ENCODE peak calls at places on chromosomes 2 and 18, in six cellular contexts. V, T, W, F, Z and C are unnamed samples. For H3K9me3, the result is how much of the 10 kb centered on the place peaks cover.

GRCh38 chr2:177106212-177106611 is 106.4 kb upstream of the HNRNPA3 start:
- DNase-seq in T (no peak), Z (no peak), F (no peak), W (no peak), V (peak), C (no peak)

GRCh38 chr18:12373032-12373770 is 3.8 kb downstream of the AFG3L2 start:
- DNase-seq in F (no peak), V (no peak), Z (no peak), W (peak), T (no peak), C (no peak)

GRCh38 chr18:8319798-8320477 is 289.3 kb upstream of the RAB12 start:
- DNase-seq in T (no peak), W (no peak), V (no peak), F (no peak), Z (no peak), C (no peak)

GRCh38 chr2:175187378-175187777 is 5.9 kb upstream of the ATP5MC3 start:
- DNase-seq in T (no peak), F (no peak), W (no peak), V (peak), Z (no peak), C (no peak)

GRCh38 chr2:210663574-210663973 is 107.2 kb downstream of the CPS1 start:
- DNase-seq in F (no peak), W (no peak), V (no peak), Z (no peak), T (no peak), C (no peak)

GRCh38 chr2:70674636-70675430 is 93.2 kb downstream of the ADD2 start:
- DNase-seq in F (no peak), W (no peak), Z (no peak), T (no peak), V (no peak), C (no peak)

GRCh38 chr2:163943403-163944356 is 207.9 kb upstream of the FIGN start:
- DNase-seq in F (no peak), T (no peak), W (no peak), V (no peak), Z (no peak), C (no peak)

GRCh38 chr2:238816296-238816695 is 31.6 kb upstream of the TWIST2 start:
- DNase-seq in Z (no peak), T (no peak), V (no peak), F (no peak), W (no peak), C (no peak)

DNA sequence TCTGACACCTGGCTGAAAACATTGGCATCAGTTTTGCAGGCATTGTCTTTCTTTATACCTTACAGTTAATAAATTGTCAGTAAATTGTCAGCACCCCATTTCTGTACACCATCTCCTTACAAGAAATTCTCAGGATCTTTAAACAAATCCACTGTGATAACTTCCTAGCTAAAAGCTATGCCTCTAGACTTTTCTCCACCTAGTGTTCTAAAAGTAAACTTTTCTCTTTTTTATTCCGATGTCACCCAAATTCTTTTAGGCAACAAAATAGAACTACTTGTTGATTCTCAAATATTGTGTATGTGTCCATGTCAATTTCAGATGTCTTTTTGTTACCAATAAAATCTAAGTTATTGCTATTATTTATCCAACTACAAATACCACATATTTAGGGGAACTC is 617.4 kb upstream of the NRXN1 start:
- DNase-seq in W (no peak), T (no peak), F (no peak), Z (no peak), V (no peak), C (no peak)
- H3K9me3 ChIP-seq in W (under half), T (under half), F (under half), Z (under half), V (under half), C (under half)

GRCh38 chr2:1642066-1642861 is 102.1 kb downstream of the PXDN start:
- DNase-seq in F (peak), W (no peak), V (no peak), T (no peak), Z (no peak), C (no peak)

GRCh38 chr2:1641498-1641897 is 102.8 kb downstream of the PXDN start:
- DNase-seq in Z (no peak), W (peak), V (no peak), T (no peak), F (no peak), C (no peak)

GRCh38 chr2:1643220-1643619 is 101.1 kb downstream of the PXDN start:
- DNase-seq in W (no peak), F (peak), T (no peak), V (no peak), Z (no peak), C (no peak)

GRCh38 chr2:1645761-1646476 is 98.4 kb downstream of the PXDN start:
- DNase-seq in F (peak), W (no peak), Z (no peak), V (no peak), T (no peak), C (no peak)

GRCh38 chr2:1644427-1644826 is 99.9 kb downstream of the PXDN start:
- DNase-seq in F (peak), Z (no peak), W (no peak), V (no peak), T (no peak), C (no peak)
- H3K27ac ChIP-seq in F (no peak), Z (no peak), W (no peak), V (no peak), T (no peak), C (no peak)

DNA sequence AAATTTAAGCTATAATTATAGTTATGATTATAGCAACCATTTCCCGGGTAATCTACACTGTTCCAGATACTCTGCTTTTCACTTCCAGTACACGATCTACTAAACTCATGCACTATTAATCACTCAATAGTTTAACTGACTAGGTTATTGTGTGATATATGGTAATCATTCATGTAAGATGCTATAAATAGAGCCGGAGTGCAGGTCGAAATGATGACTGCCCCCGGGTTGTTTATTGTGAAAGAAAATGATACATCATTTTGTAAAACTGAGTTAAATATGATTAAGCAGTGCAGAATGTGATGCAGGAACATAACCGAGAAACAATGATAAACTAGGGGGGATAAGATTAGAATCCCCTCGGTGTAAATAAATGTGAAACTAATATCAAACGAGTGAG is 434.6 kb upstream of the DSEL start:
- DNase-seq in Z (no peak), W (no peak), T (no peak), F (no peak), V (no peak), C (no peak)
- H3K9me3 ChIP-seq in Z (under half), W (under half), T (under half), F (under half), V (under half), C (under half)

DNA sequence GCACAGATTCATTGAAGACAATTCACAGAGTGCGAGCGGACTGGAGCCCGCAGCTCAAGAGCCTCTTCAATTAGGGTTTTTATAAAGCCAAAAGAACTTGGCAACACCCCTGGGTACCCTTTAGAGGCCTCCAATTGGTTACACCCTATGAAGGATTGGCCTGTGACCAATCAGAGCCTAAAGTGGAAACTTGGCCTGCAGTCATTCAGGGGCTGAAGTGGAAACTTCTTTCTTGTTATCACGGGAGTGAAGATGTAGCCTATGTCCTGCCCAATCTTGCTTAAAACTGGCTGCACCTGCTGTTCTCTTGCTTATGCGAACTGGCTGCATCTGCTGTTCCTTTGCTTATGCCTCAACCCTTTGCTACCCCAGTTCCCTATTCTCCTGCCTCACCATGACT is 1.8 kb upstream of the HJURP start:
- DNase-seq in W (no peak), V (peak), T (no peak), F (no peak), Z (no peak), C (no peak)
- H3K27ac ChIP-seq in W (no peak), V (no peak), T (no peak), F (no peak), Z (no peak), C (no peak)

GRCh38 chr2:45002661-45003210 is 6.5 kb downstream of the SIX2 start:
- DNase-seq in V (no peak), W (no peak), F (no peak), T (no peak), Z (no peak), C (no peak)

GRCh38 chr2:45000341-45000901 is 8.8 kb downstream of the SIX2 start:
- DNase-seq in V (no peak), F (no peak), T (no peak), Z (no peak), W (no peak), C (no peak)

GRCh38 chr2:45001629-45002385 is 7.4 kb downstream of the SIX2 start:
- DNase-seq in Z (no peak), F (no peak), W (no peak), T (no peak), V (no peak), C (no peak)

GRCh38 chr2:44999540-44999939 is 9.7 kb downstream of the SIX2 start:
- DNase-seq in F (no peak), W (no peak), T (no peak), Z (no peak), V (no peak), C (no peak)

DNA sequence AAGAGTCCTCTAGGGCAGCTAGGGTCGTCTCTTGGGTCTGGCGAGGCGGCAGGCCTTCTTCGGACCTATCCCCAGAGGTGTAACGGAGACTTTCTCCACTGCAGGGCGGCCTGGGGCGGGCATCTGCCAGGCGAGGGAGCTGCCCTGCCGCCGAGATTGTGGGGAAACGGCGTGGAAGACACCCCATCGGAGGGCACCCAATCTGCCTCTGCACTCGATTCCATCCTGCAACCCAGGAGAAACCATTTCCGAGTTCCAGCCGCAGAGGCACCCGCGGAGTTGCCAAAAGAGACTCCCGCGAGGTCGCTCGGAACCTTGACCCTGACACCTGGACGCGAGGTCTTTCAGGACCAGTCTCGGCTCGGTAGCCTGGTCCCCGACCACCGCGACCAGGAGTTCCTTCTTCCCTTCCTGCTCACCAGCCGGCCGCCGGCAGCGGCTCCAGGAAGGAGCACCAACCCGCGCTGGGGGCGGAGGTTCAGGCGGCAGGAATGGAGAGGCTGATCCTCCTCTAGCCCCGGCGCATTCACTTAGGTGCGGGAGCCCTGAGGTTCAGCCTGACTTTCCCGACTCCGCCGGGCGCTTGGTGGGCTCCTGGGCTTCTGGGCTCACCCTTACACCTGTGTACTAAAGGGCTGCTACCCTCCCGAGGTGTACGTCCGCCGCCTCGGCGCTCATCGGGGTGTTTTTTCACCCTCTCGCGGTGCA is 8.2 kb downstream of the SIX2 start:
- DNase-seq in V (no peak), F (no peak), Z (peak), W (no peak), T (peak), C (no peak)
- H3K9me3 ChIP-seq in V (under half), F (under half), Z (under half), W (under half), T (under half), C (under half)

GRCh38 chr2:231704017-231704416 is 4.3 kb upstream of the PTMA start:
- DNase-seq in T (no peak), Z (no peak), W (no peak), F (no peak), V (no peak), C (no peak)

GRCh38 chr2:231706731-231707624 is 1.3 kb upstream of the PTMA start:
- DNase-seq in Z (peak), V (peak), F (peak), W (peak), T (peak), C (peak)

GRCh38 chr2:231699006-231699405 is 9.3 kb upstream of the PTMA start:
- DNase-seq in F (no peak), T (no peak), W (no peak), Z (no peak), V (no peak), C (no peak)

GRCh38 chr2:231696004-231696367 is 12.3 kb upstream of the PTMA start:
- DNase-seq in T (no peak), F (no peak), V (no peak), W (no peak), Z (no peak), C (no peak)

DNA sequence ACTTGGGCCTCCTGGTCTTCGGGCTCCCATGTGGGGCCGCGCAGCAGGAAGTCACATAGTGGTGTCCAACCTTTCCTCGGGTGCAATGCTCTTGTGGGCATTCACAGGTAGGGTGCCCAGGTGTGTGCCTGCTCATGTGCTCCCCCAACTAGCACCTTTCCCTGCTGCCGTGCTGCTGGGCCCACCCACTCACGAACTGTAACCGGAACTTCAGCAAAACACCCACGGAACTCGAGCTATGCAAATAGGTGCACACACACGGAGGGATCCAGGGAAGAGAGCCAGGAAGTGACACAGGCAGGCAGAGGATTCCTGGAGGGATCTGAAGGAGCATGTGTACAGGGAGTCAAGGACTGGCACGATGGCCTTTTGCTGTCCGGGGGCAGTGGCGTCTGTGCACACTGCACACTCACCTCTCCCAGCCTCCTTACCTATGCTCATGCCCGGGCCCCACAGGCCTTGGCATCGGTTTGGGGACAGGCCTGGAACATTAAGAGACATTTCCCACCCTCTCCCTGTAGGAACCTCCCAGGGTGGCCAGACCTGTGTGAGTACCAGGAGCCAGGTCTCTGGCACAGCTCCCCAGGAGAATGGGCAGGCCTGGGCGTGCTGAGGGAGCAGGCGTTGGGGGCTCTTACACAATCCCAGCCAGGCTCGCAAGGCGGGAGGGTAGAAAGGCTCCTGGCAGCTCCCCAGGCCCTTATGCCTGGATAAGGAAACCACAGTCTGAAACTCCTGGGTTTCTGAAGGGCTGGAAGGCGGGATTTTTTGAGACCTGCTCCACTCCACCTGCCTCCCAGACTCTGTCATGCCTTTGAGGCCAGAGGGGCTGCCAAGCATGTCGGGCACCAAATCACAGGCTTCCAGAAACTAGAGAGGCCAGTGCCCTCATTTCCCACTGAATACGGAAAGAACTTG is 6.6 kb upstream of the PTMA start:
- DNase-seq in V (no peak), W (no peak), F (peak), Z (peak), T (peak), C (peak)
- H3K27ac ChIP-seq in V (no peak), W (no peak), F (no peak), Z (no peak), T (peak), C (peak)

GRCh38 chr18:79448621-79449020 is 52.9 kb downstream of the NFATC1 start:
- DNase-seq in Z (no peak), T (no peak), V (no peak), W (no peak), F (no peak), C (no peak)
- H3K9me3 ChIP-seq in Z (under half), T (under half), V (under half), W (under half), F (under half), C (under half)